ENCODE peak calls at places on chromosomes 7 and 10, in nine cellular contexts. H is pancreas, I is suprapubic skin, W is heart left ventricle, V is lower leg skin, P is psoas muscle, N is HFF-Myc, B is gastrocnemius medialis, L is uterus. E is an unnamed sample.

GRCh38 chr10:131131726-131132561 is 179.6 kb downstream of the TCERG1L start:
- DNase-seq in H (no peak), I (no peak), W (peak), V (no peak), P (no peak), N (no peak), B (no peak), L (peak), E (no peak)

GRCh38 chr10:11894381-11895107 is 71.4 kb downstream of the PROSER2 start:
- DNase-seq in H (no peak), I (no peak), W (no peak), V (no peak), P (no peak), N (no peak), B (no peak), L (no peak), E (no peak)

GRCh38 chr10:86900955-86901354 is 56.5 kb downstream of the MMRN2 start:
- DNase-seq in H (peak), I (no peak), W (peak), V (no peak), P (peak), N (no peak), B (peak), L (peak), E (peak)

GRCh38 chr7:11650030-11650429 is 182.0 kb downstream of the THSD7A start:
- DNase-seq in H (no peak), I (no peak), W (no peak), V (no peak), P (no peak), N (no peak), B (no peak), L (no peak), E (no peak)

GRCh38 chr10:132124201-132124920 is 58.6 kb downstream of the JAKMIP3 start:
- DNase-seq in H (peak), I (no peak), W (no peak), V (no peak), P (peak), N (no peak), B (no peak), L (no peak), E (no peak)

GRCh38 chr7:51315393-51316261 is 982 bp downstream of the COBL start:
- DNase-seq in H (peak), I (no peak), W (no peak), V (no peak), P (peak), N (no peak), B (peak), L (no peak), E (peak)

GRCh38 chr7:100483728-100484635 is at the start of gene NYAP1:
- DNase-seq in H (peak), I (no peak), W (peak), V (no peak), P (no peak), N (no peak), B (no peak), L (peak), E (peak)

GRCh38 chr7:53940483-53940882 is 601.7 kb upstream of the VSTM2A start:
- DNase-seq in H (no peak), I (no peak), W (no peak), V (no peak), P (no peak), N (no peak), B (no peak), L (no peak), E (no peak)

GRCh38 chr7:68381731-68382130 is 1216.5 kb upstream of the AUTS2 start:
- DNase-seq in H (no peak), I (no peak), W (no peak), V (no peak), P (no peak), N (no peak), B (no peak), L (no peak), E (no peak)

GRCh38 chr7:39504963-39505362 is 61.2 kb upstream of the YAE1 start:
- DNase-seq in H (peak), I (no peak), W (peak), V (no peak), P (no peak), N (peak), B (no peak), L (no peak), E (no peak)

GRCh38 chr10:63120554-63120953 is 12.6 kb upstream of the NRBF2 start:
- DNase-seq in H (no peak), I (no peak), W (peak), V (peak), P (no peak), N (peak), B (no peak), L (no peak), E (no peak)

GRCh38 chr10:73911553-73912004 is 647 bp downstream of the PLAU start:
- DNase-seq in H (no peak), I (peak), W (no peak), V (no peak), P (no peak), N (no peak), B (no peak), L (no peak), E (peak)

GRCh38 chr7:129799350-129799955 is 153.3 kb downstream of the UBE2H start:
- DNase-seq in H (no peak), I (no peak), W (no peak), V (no peak), P (no peak), N (no peak), B (no peak), L (no peak), E (no peak)

GRCh38 chr7:45973725-45974532 is 52.9 kb upstream of the IGFBP3 start:
- DNase-seq in H (no peak), I (no peak), W (no peak), V (no peak), P (no peak), N (no peak), B (no peak), L (no peak), E (peak)

GRCh38 chr7:119197872-119198527 is 973.5 kb downstream of the ANKRD7 start:
- DNase-seq in H (no peak), I (no peak), W (no peak), V (peak), P (no peak), N (no peak), B (no peak), L (no peak), E (peak)

GRCh38 chr7:26858229-26858568 is 6.2 kb downstream of the SKAP2 start:
- DNase-seq in H (no peak), I (no peak), W (no peak), V (no peak), P (no peak), N (no peak), B (no peak), L (no peak), E (no peak)
- H3K4me3 ChIP-seq in H (no peak), I (peak), W (no peak), V (no peak), P (peak), N (no peak), B (no peak), L (no peak), E (no peak)

DNA sequence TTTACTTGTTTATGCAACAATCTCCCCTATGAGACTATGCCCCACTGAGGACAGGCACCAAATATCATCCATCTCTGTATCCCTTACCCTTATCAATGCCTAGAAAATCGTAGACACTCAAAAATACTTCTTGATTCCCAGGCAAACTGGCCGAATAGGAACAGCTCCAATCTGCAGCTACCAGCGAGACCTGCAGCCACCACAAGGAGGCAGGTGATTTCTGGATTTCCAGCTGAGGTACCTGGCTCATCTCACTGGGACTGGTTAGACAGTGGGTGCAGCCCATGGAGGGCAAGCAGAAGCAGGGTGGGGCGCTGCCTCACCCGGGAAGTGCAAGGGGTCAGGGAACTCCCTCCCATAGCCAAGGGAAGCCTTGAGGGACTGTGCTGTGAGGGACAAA is 10.8 kb upstream of the PPP1R3C start:
- DNase-seq in H (no peak), I (no peak), W (no peak), V (no peak), P (no peak), N (no peak), B (no peak), L (no peak), E (no peak)
- TF ChIP-seq CTCF in H (no peak), I (no peak), W (peak), V (no peak), P (no peak), N (peak), B (no peak), L (no peak), E (no peak)

GRCh38 chr7:42227523-42227922 is 9.5 kb downstream of the GLI3 start:
- DNase-seq in H (no peak), I (no peak), W (no peak), V (no peak), P (no peak), N (no peak), B (no peak), L (no peak), E (no peak)
- H3K4me3 ChIP-seq in H (no peak), I (peak), W (no peak), V (peak), P (peak), N (no peak), B (peak), L (peak), E (no peak)

GRCh38 chr10:25933653-25934608 is at the start of gene MYO3A:
- DNase-seq in H (peak), I (no peak), W (no peak), V (no peak), P (no peak), N (no peak), B (no peak), L (no peak), E (no peak)

GRCh38 chr10:25934673-25935139 is 677 bp downstream of the MYO3A start:
- DNase-seq in H (peak), I (no peak), W (no peak), V (no peak), P (no peak), N (no peak), B (no peak), L (no peak), E (peak)
- TF ChIP-seq CTCF in H (no peak), I (peak), W (peak), V (no peak), P (no peak), N (no peak), B (no peak), L (no peak), E (peak)

GRCh38 chr7:134742688-134743350 is 36.6 kb upstream of the CALD1 start:
- DNase-seq in H (no peak), I (no peak), W (no peak), V (no peak), P (no peak), N (no peak), B (peak), L (peak), E (peak)
- H3K4me3 ChIP-seq in H (no peak), I (no peak), W (no peak), V (no peak), P (no peak), N (no peak), B (no peak), L (no peak), E (no peak)

DNA sequence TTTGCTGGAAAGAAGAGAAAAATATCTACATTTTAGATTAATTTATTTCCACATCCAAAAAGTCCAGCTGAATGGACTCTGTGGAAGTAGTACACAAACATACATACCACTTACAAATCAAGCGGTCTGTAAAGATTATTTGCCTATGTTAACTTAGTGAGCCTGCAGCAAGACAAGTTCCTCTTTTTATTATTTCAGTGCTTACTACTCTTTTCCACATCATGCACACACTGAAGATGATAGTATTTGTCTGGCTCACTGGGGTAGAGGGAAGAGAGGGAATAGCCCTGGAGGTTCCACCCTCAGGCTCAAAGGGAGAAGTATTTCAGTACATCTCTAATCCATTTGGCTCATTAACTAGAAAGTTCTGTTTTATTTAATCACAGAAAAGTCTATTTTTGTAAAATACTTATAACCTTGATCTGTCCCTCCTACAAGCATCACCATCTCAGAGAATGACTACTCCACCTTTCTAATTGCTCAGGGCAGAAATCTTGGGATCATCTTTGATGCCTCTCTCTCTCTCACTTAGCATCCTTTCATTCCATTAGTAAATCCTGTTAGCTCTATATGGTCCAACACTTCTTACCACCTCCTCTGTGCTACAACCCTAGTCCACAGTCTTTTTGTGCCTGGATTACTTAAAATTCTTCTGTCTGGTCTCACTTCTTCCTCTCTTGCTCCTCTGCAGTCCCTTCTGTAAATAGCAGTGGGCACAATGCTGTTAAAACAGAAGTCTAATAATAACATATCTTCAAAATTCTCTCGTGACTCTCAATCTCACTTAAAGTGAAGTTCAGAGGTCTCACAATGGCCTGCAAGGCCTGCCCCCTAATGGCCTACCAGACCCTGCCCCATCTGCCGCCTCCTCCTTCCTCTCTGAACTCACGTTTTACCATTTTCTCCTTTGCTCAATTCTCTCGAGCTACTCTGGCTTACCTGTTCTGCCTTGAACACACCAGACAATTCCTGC is 64.3 kb upstream of the CCDC6 start:
- DNase-seq in H (no peak), I (no peak), W (no peak), V (no peak), P (no peak), N (no peak), B (no peak), L (no peak), E (no peak)
- TF ChIP-seq CTCF in H (no peak), I (no peak), W (no peak), V (no peak), P (no peak), N (no peak), B (no peak), L (no peak), E (no peak)

GRCh38 chr10:68332259-68333057 is at the start of gene PBLD:
- DNase-seq in H (peak), I (peak), W (peak), V (peak), P (peak), N (no peak), B (peak), L (peak), E (peak)

GRCh38 chr10:68329506-68329861 is 2.4 kb upstream of the HNRNPH3 start:
- DNase-seq in H (no peak), I (no peak), W (no peak), V (no peak), P (no peak), N (no peak), B (no peak), L (no peak), E (no peak)

GRCh38 chr10:68333058-68333395 is 299 bp upstream of the PBLD start:
- DNase-seq in H (no peak), I (no peak), W (no peak), V (no peak), P (no peak), N (no peak), B (no peak), L (no peak), E (no peak)

GRCh38 chr10:68331455-68332258 is at the start of gene HNRNPH3:
- DNase-seq in H (peak), I (peak), W (peak), V (peak), P (peak), N (peak), B (peak), L (peak), E (peak)

DNA sequence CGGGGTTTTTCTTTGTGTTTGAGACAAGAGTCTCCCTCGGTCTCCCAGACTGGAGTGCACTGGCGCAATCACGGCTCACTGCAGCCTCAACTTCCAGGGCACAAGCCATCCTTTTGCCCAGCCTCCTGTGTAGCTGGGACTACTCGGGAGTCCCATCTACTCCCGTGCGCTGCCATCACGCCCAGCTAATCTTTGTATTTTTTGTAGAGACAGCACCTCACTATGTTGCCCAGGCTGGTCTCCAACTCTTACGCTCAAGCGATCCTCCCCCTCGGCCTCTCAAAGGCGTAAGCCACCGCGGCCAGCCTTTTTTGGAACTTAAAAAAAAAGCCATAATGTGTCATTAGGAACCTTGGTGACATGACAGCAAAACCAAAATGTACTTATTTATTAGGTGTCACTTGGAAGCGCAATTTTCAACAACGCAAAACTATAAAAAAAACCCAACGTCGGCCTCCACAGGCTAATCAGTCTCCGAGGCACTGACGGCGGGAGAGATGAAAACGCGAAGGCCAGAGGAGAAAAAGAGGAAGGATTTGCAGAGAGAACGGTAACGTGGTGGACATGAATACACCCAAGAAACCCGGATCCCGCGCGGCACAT is 911 bp upstream of the HNRNPH3 start:
- DNase-seq in H (peak), I (peak), W (peak), V (no peak), P (peak), N (no peak), B (peak), L (peak), E (peak)
- H3K4me3 ChIP-seq in H (peak), I (peak), W (peak), V (peak), P (peak), N (peak), B (peak), L (peak), E (peak)